ENCODE peak calls at places on chromosomes 13 and 19, in seven cellular contexts. One of them, this sample, is unnamed.

GRCh38 chr13:103788061-103788652 is 721.9 kb upstream of the SLC10A2 start:
- DNase-seq in Calu3: no peak
- DNase-seq in naive thymus-derived CD8-positive, alpha-beta T cell: no peak
- DNase-seq in DMS79 treated with DMSO at 0.1 percent for 48 hours: no peak
- DNase-seq in T-cell: no peak
- DNase-seq in stimulated activated CD8-positive, alpha-beta memory T cell treated with anti-CD3 and anti-CD28 coated beads, Interleukin-2, amount 100 ng/mL, for 48 hours: no peak
- DNase-seq in iPS-NIHi11: peak; percentile 5
- DNase-seq in this sample: no peak

GRCh38 chr13:70098669-70099068 is 9.0 kb upstream of the ATXN8OS start:
- DNase-seq in Calu3: no peak
- DNase-seq in naive thymus-derived CD8-positive, alpha-beta T cell: no peak
- DNase-seq in DMS79 treated with DMSO at 0.1 percent for 48 hours: no peak
- DNase-seq in T-cell: no peak
- DNase-seq in stimulated activated CD8-positive, alpha-beta memory T cell treated with anti-CD3 and anti-CD28 coated beads, Interleukin-2, amount 100 ng/mL, for 48 hours: no peak
- DNase-seq in iPS-NIHi11: no peak
- DNase-seq in this sample: no peak

GRCh38 chr19:18385359-18385674 is 641 bp upstream of the GDF15 start:
- DNase-seq in Calu3: no peak
- DNase-seq in naive thymus-derived CD8-positive, alpha-beta T cell: no peak
- DNase-seq in DMS79 treated with DMSO at 0.1 percent for 48 hours: no peak
- DNase-seq in T-cell: no peak
- DNase-seq in stimulated activated CD8-positive, alpha-beta memory T cell treated with anti-CD3 and anti-CD28 coated beads, Interleukin-2, amount 100 ng/mL, for 48 hours: no peak
- DNase-seq in iPS-NIHi11: no peak
- DNase-seq in this sample: no peak

GRCh38 chr19:38769635-38770211 is 3.6 kb downstream of the LGALS7 start:
- DNase-seq in Calu3: no peak
- DNase-seq in naive thymus-derived CD8-positive, alpha-beta T cell: peak; percentile 87
- DNase-seq in DMS79 treated with DMSO at 0.1 percent for 48 hours: no peak
- DNase-seq in T-cell: peak; percentile 88
- DNase-seq in stimulated activated CD8-positive, alpha-beta memory T cell treated with anti-CD3 and anti-CD28 coated beads, Interleukin-2, amount 100 ng/mL, for 48 hours: peak; percentile 83
- DNase-seq in iPS-NIHi11: peak; percentile 81
- DNase-seq in this sample: peak; percentile 39

GRCh38 chr19:8498295-8498694 is 4.1 kb downstream of the PRAM1 start:
- DNase-seq in Calu3: no peak
- DNase-seq in naive thymus-derived CD8-positive, alpha-beta T cell: no peak
- DNase-seq in DMS79 treated with DMSO at 0.1 percent for 48 hours: no peak
- DNase-seq in T-cell: no peak
- DNase-seq in stimulated activated CD8-positive, alpha-beta memory T cell treated with anti-CD3 and anti-CD28 coated beads, Interleukin-2, amount 100 ng/mL, for 48 hours: no peak
- DNase-seq in iPS-NIHi11: no peak
- DNase-seq in this sample: no peak

GRCh38 chr19:3374369-3375112 is 8.2 kb downstream of the NFIC start:
- DNase-seq in Calu3: no peak
- DNase-seq in naive thymus-derived CD8-positive, alpha-beta T cell: no peak
- DNase-seq in DMS79 treated with DMSO at 0.1 percent for 48 hours: no peak
- DNase-seq in T-cell: no peak
- DNase-seq in stimulated activated CD8-positive, alpha-beta memory T cell treated with anti-CD3 and anti-CD28 coated beads, Interleukin-2, amount 100 ng/mL, for 48 hours: no peak
- DNase-seq in iPS-NIHi11: no peak
- DNase-seq in this sample: no peak

GRCh38 chr13:41720839-41721561 is 239.9 kb downstream of the VWA8 start:
- DNase-seq in Calu3: peak; percentile 28
- DNase-seq in naive thymus-derived CD8-positive, alpha-beta T cell: no peak
- DNase-seq in DMS79 treated with DMSO at 0.1 percent for 48 hours: no peak
- DNase-seq in T-cell: no peak
- DNase-seq in stimulated activated CD8-positive, alpha-beta memory T cell treated with anti-CD3 and anti-CD28 coated beads, Interleukin-2, amount 100 ng/mL, for 48 hours: no peak
- DNase-seq in iPS-NIHi11: no peak
- DNase-seq in this sample: no peak

GRCh38 chr13:62250501-62251175 is 835.0 kb upstream of the PCDH20 start:
- DNase-seq in Calu3: no peak
- DNase-seq in naive thymus-derived CD8-positive, alpha-beta T cell: no peak
- DNase-seq in DMS79 treated with DMSO at 0.1 percent for 48 hours: no peak
- DNase-seq in T-cell: no peak
- DNase-seq in stimulated activated CD8-positive, alpha-beta memory T cell treated with anti-CD3 and anti-CD28 coated beads, Interleukin-2, amount 100 ng/mL, for 48 hours: no peak
- DNase-seq in iPS-NIHi11: no peak
- DNase-seq in this sample: no peak

GRCh38 chr13:29805994-29806748 is 44.2 kb downstream of the UBL3 start:
- DNase-seq in Calu3: no peak
- DNase-seq in naive thymus-derived CD8-positive, alpha-beta T cell: no peak
- DNase-seq in DMS79 treated with DMSO at 0.1 percent for 48 hours: no peak
- DNase-seq in T-cell: no peak
- DNase-seq in stimulated activated CD8-positive, alpha-beta memory T cell treated with anti-CD3 and anti-CD28 coated beads, Interleukin-2, amount 100 ng/mL, for 48 hours: no peak
- DNase-seq in iPS-NIHi11: no peak
- DNase-seq in this sample: no peak

GRCh38 chr19:35000647-35001501 is 751 bp downstream of the GRAMD1A start:
- DNase-seq in Calu3: peak; percentile 24
- DNase-seq in naive thymus-derived CD8-positive, alpha-beta T cell: peak; percentile 72
- DNase-seq in DMS79 treated with DMSO at 0.1 percent for 48 hours: peak; percentile 52
- DNase-seq in T-cell: peak; percentile 60
- DNase-seq in stimulated activated CD8-positive, alpha-beta memory T cell treated with anti-CD3 and anti-CD28 coated beads, Interleukin-2, amount 100 ng/mL, for 48 hours: no peak
- DNase-seq in iPS-NIHi11: peak; percentile 40
- DNase-seq in this sample: peak; percentile 52

GRCh38 chr13:22061806-22062391 is 391.0 kb downstream of the FGF9 start:
- DNase-seq in Calu3: no peak
- DNase-seq in naive thymus-derived CD8-positive, alpha-beta T cell: peak; percentile 83
- DNase-seq in DMS79 treated with DMSO at 0.1 percent for 48 hours: no peak
- DNase-seq in T-cell: peak; percentile 20
- DNase-seq in stimulated activated CD8-positive, alpha-beta memory T cell treated with anti-CD3 and anti-CD28 coated beads, Interleukin-2, amount 100 ng/mL, for 48 hours: no peak
- DNase-seq in iPS-NIHi11: no peak
- DNase-seq in this sample: no peak

GRCh38 chr19:36110487-36111199 is at the start of gene OVOL3:
- DNase-seq in Calu3: no peak
- DNase-seq in naive thymus-derived CD8-positive, alpha-beta T cell: no peak
- DNase-seq in DMS79 treated with DMSO at 0.1 percent for 48 hours: no peak
- DNase-seq in T-cell: no peak
- DNase-seq in stimulated activated CD8-positive, alpha-beta memory T cell treated with anti-CD3 and anti-CD28 coated beads, Interleukin-2, amount 100 ng/mL, for 48 hours: no peak
- DNase-seq in iPS-NIHi11: peak; percentile 71
- DNase-seq in this sample: no peak

GRCh38 chr19:13796301-13797057 is 1.2 kb downstream of the ZSWIM4 start:
- DNase-seq in Calu3: peak; percentile 58
- DNase-seq in naive thymus-derived CD8-positive, alpha-beta T cell: no peak
- DNase-seq in DMS79 treated with DMSO at 0.1 percent for 48 hours: no peak
- DNase-seq in T-cell: no peak
- DNase-seq in stimulated activated CD8-positive, alpha-beta memory T cell treated with anti-CD3 and anti-CD28 coated beads, Interleukin-2, amount 100 ng/mL, for 48 hours: no peak
- DNase-seq in iPS-NIHi11: peak; percentile 70
- DNase-seq in this sample: no peak

GRCh38 chr13:79870123-79870522 is 389.2 kb downstream of the NDFIP2 start:
- DNase-seq in Calu3: no peak
- DNase-seq in naive thymus-derived CD8-positive, alpha-beta T cell: no peak
- DNase-seq in DMS79 treated with DMSO at 0.1 percent for 48 hours: no peak
- DNase-seq in T-cell: no peak
- DNase-seq in stimulated activated CD8-positive, alpha-beta memory T cell treated with anti-CD3 and anti-CD28 coated beads, Interleukin-2, amount 100 ng/mL, for 48 hours: no peak
- DNase-seq in iPS-NIHi11: peak; percentile 26
- DNase-seq in this sample: no peak

GRCh38 chr19:45101796-45102195 is 8.8 kb downstream of the PPP1R37 start:
- DNase-seq in Calu3: no peak
- DNase-seq in naive thymus-derived CD8-positive, alpha-beta T cell: no peak
- DNase-seq in DMS79 treated with DMSO at 0.1 percent for 48 hours: no peak
- DNase-seq in T-cell: no peak
- DNase-seq in stimulated activated CD8-positive, alpha-beta memory T cell treated with anti-CD3 and anti-CD28 coated beads, Interleukin-2, amount 100 ng/mL, for 48 hours: no peak
- DNase-seq in iPS-NIHi11: no peak
- DNase-seq in this sample: no peak

GRCh38 chr13:92535222-92536006 is 691.2 kb upstream of the GPC6 start:
- DNase-seq in Calu3: no peak
- DNase-seq in naive thymus-derived CD8-positive, alpha-beta T cell: no peak
- DNase-seq in DMS79 treated with DMSO at 0.1 percent for 48 hours: no peak
- DNase-seq in T-cell: no peak
- DNase-seq in stimulated activated CD8-positive, alpha-beta memory T cell treated with anti-CD3 and anti-CD28 coated beads, Interleukin-2, amount 100 ng/mL, for 48 hours: no peak
- DNase-seq in iPS-NIHi11: no peak
- DNase-seq in this sample: no peak

GRCh38 chr13:39597828-39598227 is 5.2 kb downstream of the LHFPL6 start:
- DNase-seq in Calu3: no peak
- DNase-seq in naive thymus-derived CD8-positive, alpha-beta T cell: no peak
- DNase-seq in DMS79 treated with DMSO at 0.1 percent for 48 hours: no peak
- DNase-seq in T-cell: no peak
- DNase-seq in stimulated activated CD8-positive, alpha-beta memory T cell treated with anti-CD3 and anti-CD28 coated beads, Interleukin-2, amount 100 ng/mL, for 48 hours: no peak
- DNase-seq in iPS-NIHi11: no peak
- DNase-seq in this sample: no peak

GRCh38 chr13:49053215-49053614 is 77.5 kb downstream of the FNDC3A start:
- DNase-seq in Calu3: no peak
- DNase-seq in naive thymus-derived CD8-positive, alpha-beta T cell: no peak
- DNase-seq in DMS79 treated with DMSO at 0.1 percent for 48 hours: no peak
- DNase-seq in T-cell: no peak
- DNase-seq in stimulated activated CD8-positive, alpha-beta memory T cell treated with anti-CD3 and anti-CD28 coated beads, Interleukin-2, amount 100 ng/mL, for 48 hours: no peak
- DNase-seq in iPS-NIHi11: no peak
- DNase-seq in this sample: no peak

GRCh38 chr19:45623984-45624383 is 15.2 kb downstream of the EML2 start:
- DNase-seq in Calu3: no peak
- DNase-seq in naive thymus-derived CD8-positive, alpha-beta T cell: no peak
- DNase-seq in DMS79 treated with DMSO at 0.1 percent for 48 hours: no peak
- DNase-seq in T-cell: no peak
- DNase-seq in stimulated activated CD8-positive, alpha-beta memory T cell treated with anti-CD3 and anti-CD28 coated beads, Interleukin-2, amount 100 ng/mL, for 48 hours: no peak
- DNase-seq in iPS-NIHi11: no peak
- DNase-seq in this sample: no peak

GRCh38 chr13:40178130-40178529 is 488.3 kb downstream of the FOXO1 start:
- DNase-seq in Calu3: no peak
- DNase-seq in naive thymus-derived CD8-positive, alpha-beta T cell: no peak
- DNase-seq in DMS79 treated with DMSO at 0.1 percent for 48 hours: no peak
- DNase-seq in T-cell: no peak
- DNase-seq in stimulated activated CD8-positive, alpha-beta memory T cell treated with anti-CD3 and anti-CD28 coated beads, Interleukin-2, amount 100 ng/mL, for 48 hours: no peak
- DNase-seq in iPS-NIHi11: no peak
- DNase-seq in this sample: no peak